ENCODE peak calls at places on chromosomes 2 and 18, in seven cellular contexts. S is AG09319, D is left ventricle myocardium inferior, N is ascending aorta, H is tibial artery, A is RWPE1, E is OCI-LY7. I is an unnamed sample.

GRCh38 chr18:58290059-58290747 is 246.2 kb downstream of the NEDD4L start:
- DNase-seq in N (no peak), E (no peak), A (no peak), D (no peak), S (no peak), H (no peak), I (no peak)

GRCh38 chr18:58135170-58135569 is 91.1 kb downstream of the NEDD4L start:
- DNase-seq in E (no peak), S (peak), D (no peak), A (no peak), N (no peak), H (no peak), I (no peak)

GRCh38 chr18:61580061-61580460 is 246.8 kb downstream of the CDH20 start:
- DNase-seq in E (no peak), D (no peak), H (no peak), A (no peak), S (no peak), N (no peak), I (no peak)

GRCh38 chr2:132400169-132400900 is 16.3 kb upstream of the GPR39 start:
- DNase-seq in H (no peak), D (no peak), N (no peak), A (peak), S (peak), E (no peak), I (peak)

GRCh38 chr2:168545439-168546082 is 89.5 kb downstream of the CERS6 start:
- DNase-seq in A (peak), N (no peak), H (no peak), E (no peak), D (no peak), S (no peak), I (peak)

GRCh38 chr2:54560146-54560881 is 104.2 kb downstream of the SPTBN1 start:
- DNase-seq in D (no peak), E (peak), A (peak), H (peak), S (no peak), N (no peak), I (peak)

GRCh38 chr2:42804338-42804737 is 12.0 kb upstream of the HAAO start:
- DNase-seq in D (no peak), S (peak), H (no peak), N (no peak), A (no peak), E (no peak), I (peak)

GRCh38 chr18:48472610-48473009 is 63.4 kb upstream of the ZBTB7C start:
- DNase-seq in A (no peak), E (no peak), S (no peak), N (no peak), H (no peak), D (no peak), I (no peak)

GRCh38 chr2:189188446-189188845 is 8.9 kb upstream of the COL5A2 start:
- DNase-seq in E (no peak), H (no peak), D (no peak), A (no peak), S (no peak), N (no peak), I (no peak)

GRCh38 chr18:76273956-76274355 is 221.1 kb downstream of the ZNF516 start:
- DNase-seq in N (no peak), E (no peak), A (no peak), H (no peak), D (no peak), S (no peak), I (no peak)

GRCh38 chr2:172698041-172698863 is 37.4 kb upstream of the RAPGEF4 start:
- DNase-seq in E (no peak), A (peak), H (no peak), N (no peak), D (no peak), S (no peak), I (peak)

GRCh38 chr2:209431701-209432100 is 7.9 kb downstream of the MAP2 start:
- DNase-seq in H (no peak), E (no peak), N (no peak), A (peak), S (peak), D (no peak), I (peak)

GRCh38 chr2:46504685-46505559 is 25.6 kb downstream of the TMEM247 start:
- DNase-seq in S (no peak), N (no peak), E (no peak), H (no peak), D (no peak), A (no peak), I (no peak)

GRCh38 chr2:709138-709779 is 32.1 kb upstream of the TMEM18 start:
- DNase-seq in S (no peak), H (no peak), N (no peak), E (no peak), A (no peak), D (no peak), I (no peak)

GRCh38 chr2:197137234-197137633 is 173.3 kb downstream of the ANKRD44 start:
- DNase-seq in A (peak), N (no peak), E (no peak), D (no peak), S (no peak), H (no peak), I (peak)

GRCh38 chr18:49045585-49045984 is 94.8 kb upstream of the SMAD7 start:
- DNase-seq in E (no peak), H (no peak), A (no peak), N (no peak), S (no peak), D (no peak), I (no peak)

GRCh38 chr2:29749041-29749440 is 172.3 kb downstream of the ALK start:
- DNase-seq in H (no peak), D (no peak), N (no peak), A (peak), E (no peak), S (no peak), I (peak)

GRCh38 chr2:222146488-222146887 is 152.3 kb downstream of the PAX3 start:
- DNase-seq in A (no peak), H (no peak), S (no peak), E (no peak), N (no peak), D (no peak), I (no peak)

GRCh38 chr18:12652861-12653401 is 5.0 kb downstream of the SPIRE1 start:
- DNase-seq in E (no peak), H (no peak), S (peak), D (no peak), A (no peak), N (no peak), I (peak)

GRCh38 chr2:38064805-38065501 is 11.0 kb downstream of the CYP1B1 start:
- DNase-seq in H (no peak), N (no peak), E (no peak), D (no peak), A (no peak), S (no peak), I (peak)

GRCh38 chr2:16014041-16014787 is 73.9 kb downstream of the MYCN start:
- DNase-seq in A (no peak), D (peak), S (no peak), H (no peak), N (no peak), E (no peak), I (no peak)

GRCh38 chr2:224934542-224935188 is 107.6 kb downstream of the DOCK10 start:
- DNase-seq in H (no peak), A (no peak), N (no peak), S (no peak), D (no peak), E (no peak), I (peak)

GRCh38 chr2:207248702-207249355 is 83.1 kb upstream of the KLF7 start:
- DNase-seq in S (no peak), A (no peak), E (no peak), N (no peak), D (no peak), H (no peak), I (peak)

GRCh38 chr2:9808334-9809063 is 34.8 kb upstream of the TAF1B start:
- DNase-seq in D (no peak), N (no peak), A (peak), E (no peak), S (no peak), H (no peak), I (no peak)

GRCh38 chr2:98379311-98380202 is 33.3 kb downstream of the CNGA3 start:
- DNase-seq in S (no peak), N (no peak), H (no peak), A (no peak), D (no peak), E (no peak), I (peak)

GRCh38 chr2:167487728-167488127 is 599.4 kb downstream of the XIRP2 start:
- DNase-seq in D (no peak), E (no peak), H (no peak), N (no peak), A (no peak), S (no peak), I (no peak)

GRCh38 chr2:12928197-12928596 is 211.5 kb downstream of the TRIB2 start:
- DNase-seq in D (no peak), S (no peak), H (no peak), N (no peak), A (peak), E (no peak), I (peak)

GRCh38 chr2:179262077-179262660 is 2.5 kb downstream of the SESTD1 start:
- DNase-seq in A (no peak), D (no peak), N (no peak), E (no peak), H (no peak), S (no peak), I (no peak)

DNA sequence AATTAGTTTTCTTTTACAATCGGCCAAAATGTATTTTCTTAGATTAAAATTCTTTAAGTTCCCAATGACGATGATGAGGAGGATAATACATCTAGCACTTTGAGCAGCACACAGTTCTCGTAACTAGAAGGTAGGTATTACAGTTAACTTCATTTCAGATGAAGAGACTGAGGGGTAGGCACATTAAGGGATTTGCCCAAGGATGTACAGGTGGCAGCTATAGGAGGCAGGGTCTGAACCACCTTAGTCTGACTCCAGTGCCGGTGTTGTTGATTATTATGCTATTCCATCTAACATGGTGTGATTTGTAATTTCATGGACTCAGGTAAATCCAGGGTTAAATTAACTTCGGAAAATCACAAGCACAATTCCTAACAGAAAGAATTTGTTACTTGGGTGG is 1.1 kb downstream of the CD28 start:
- DNase-seq in A (no peak), S (no peak), E (no peak), N (no peak), D (no peak), H (no peak), I (no peak)
- TF ChIP-seq CTCF in A (no peak), S (no peak), E (no peak), N (no peak), D (no peak), H (no peak), I (no peak)

GRCh38 chr18:43661570-43661969 is 384.3 kb upstream of the SYT4 start:
- DNase-seq in N (no peak), E (peak), S (no peak), D (no peak), H (no peak), A (peak), I (peak)
- TF ChIP-seq CTCF in N (no peak), E (peak), S (peak), D (peak), H (no peak), A (peak), I (peak)

DNA sequence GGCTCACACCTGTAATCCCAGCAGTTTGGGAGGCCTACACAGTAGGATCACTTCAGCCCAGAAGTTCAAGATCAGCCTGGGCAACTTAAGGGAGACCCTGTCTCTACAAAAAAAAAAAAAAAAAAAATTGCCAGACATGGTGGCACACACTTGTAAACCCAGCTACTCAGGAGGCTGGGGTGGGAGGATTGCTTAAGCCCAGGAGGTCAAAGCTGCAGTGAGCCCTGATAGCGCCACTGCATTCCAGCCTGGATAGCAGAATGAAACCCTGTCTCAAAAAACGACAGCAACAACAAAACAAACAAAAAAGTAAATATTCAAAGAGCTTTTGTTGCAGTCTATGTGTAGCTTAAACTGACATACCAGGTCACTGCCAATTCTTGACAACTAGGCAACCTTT is 63.1 kb upstream of the TANK start:
- DNase-seq in S (no peak), E (no peak), A (no peak), N (no peak), H (no peak), D (no peak), I (no peak)
- TF ChIP-seq CTCF in S (no peak), E (no peak), A (no peak), N (no peak), H (no peak), D (no peak), I (no peak)

DNA sequence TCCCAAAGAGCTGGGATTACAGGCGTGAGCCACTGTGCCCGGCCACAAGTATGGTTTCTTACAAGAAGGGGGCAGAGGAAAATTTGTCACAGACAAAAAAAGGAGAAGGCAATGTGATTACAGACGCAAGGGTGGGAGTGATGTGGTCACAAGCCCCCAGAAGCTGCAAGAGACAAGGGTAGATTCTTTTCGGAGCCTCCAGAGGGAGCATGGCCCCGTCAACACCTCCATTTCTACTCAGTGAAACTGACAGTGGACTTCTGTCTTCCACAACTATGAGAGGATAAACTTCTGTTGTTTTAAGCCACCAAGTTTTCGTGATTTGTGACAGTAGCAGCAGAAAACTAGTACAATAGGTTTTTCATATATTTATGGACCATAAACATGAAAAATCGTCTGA is 2.1 kb upstream of the TCF7L1 start:
- DNase-seq in N (no peak), E (peak), A (no peak), D (no peak), H (no peak), S (no peak), I (peak)
- TF ChIP-seq CTCF in N (peak), E (peak), A (no peak), D (peak), H (peak), S (peak), I (no peak)

GRCh38 chr2:70498054-70498453 is 55.6 kb downstream of the TGFA start:
- DNase-seq in D (no peak), A (peak), H (no peak), E (peak), N (no peak), S (no peak), I (peak)
- TF ChIP-seq CTCF in D (no peak), A (no peak), H (no peak), E (peak), N (no peak), S (no peak), I (peak)

DNA sequence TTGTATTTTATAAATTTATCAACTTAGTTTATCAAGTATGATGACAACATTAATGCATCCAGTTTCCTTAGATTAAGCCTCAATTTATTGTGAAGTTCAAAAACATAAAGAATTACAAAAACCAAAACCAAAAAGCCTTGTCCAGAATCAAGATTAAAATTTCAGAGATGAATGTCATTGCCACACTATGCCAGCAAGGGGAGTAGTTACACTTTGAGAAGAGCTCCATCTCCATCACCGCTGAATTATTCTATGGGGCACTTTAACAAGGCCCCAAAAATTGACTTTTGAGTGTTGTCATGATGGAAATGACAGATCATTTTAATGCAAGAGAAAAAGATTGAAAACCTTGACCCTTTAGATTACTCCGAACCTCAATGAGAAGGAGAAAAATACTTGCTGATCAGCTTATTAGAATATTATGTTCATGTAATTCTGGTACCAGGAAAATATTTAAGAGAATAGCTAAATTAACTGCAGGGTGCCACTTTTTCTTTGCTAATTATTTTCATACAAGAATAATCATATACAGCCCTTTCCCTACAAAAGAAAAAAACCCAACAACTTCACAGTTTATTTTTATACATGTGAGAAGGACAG is 152.5 kb upstream of the AQP4 start:
- DNase-seq in A (peak), N (no peak), S (no peak), E (peak), D (no peak), H (no peak), I (peak)
- TF ChIP-seq CTCF in A (peak), N (no peak), S (peak), E (peak), D (peak), H (peak), I (peak)

I was measured in MCF 10A.